ENCODE peak calls at places on chromosome 3, in five cellular contexts. U is transverse colon, F is Peyer's patch, A is tibial nerve, G is A549. M is an unnamed sample.

GRCh38 chr3:149764302-149764701 is 12.0 kb upstream of the COMMD2 start:
- DNase-seq in U (no peak), F (no peak), A (no peak), G (no peak), M (no peak)

GRCh38 chr3:142981108-142981507 is 17.6 kb upstream of the PAQR9 start:
- DNase-seq in A (no peak), G (no peak), F (no peak), U (no peak), M (no peak)

GRCh38 chr3:146159616-146160232 is 1.3 kb downstream of the PLOD2 start:
- DNase-seq in U (no peak), G (no peak), F (no peak), A (no peak), M (no peak)

GRCh38 chr3:126997455-126998038 is 14.6 kb downstream of the PLXNA1 start:
- DNase-seq in A (no peak), U (no peak), G (no peak), F (no peak), M (no peak)

GRCh38 chr3:9142346-9142745 is 107.1 kb downstream of the SRGAP3 start:
- DNase-seq in G (no peak), F (no peak), U (no peak), A (no peak), M (no peak)

GRCh38 chr3:150349314-150350097 is 58.6 kb upstream of the TSC22D2 start:
- DNase-seq in F (no peak), G (no peak), A (peak; percentile 30), U (no peak), M (no peak)

GRCh38 chr3:30628931-30629590 is 22.7 kb downstream of the TGFBR2 start:
- DNase-seq in G (no peak), U (no peak), A (no peak), F (no peak), M (no peak)

GRCh38 chr3:177199206-177199765 is 2.0 kb upstream of the TBL1XR1 start:
- DNase-seq in A (no peak), F (no peak), U (no peak), G (no peak), M (no peak)

GRCh38 chr3:59766165-59766872 is 716.5 kb upstream of the CFAP20DC start:
- DNase-seq in U (no peak), G (no peak), A (no peak), F (no peak), M (no peak)

GRCh38 chr3:30124435-30125390 is 481.7 kb upstream of the TGFBR2 start:
- DNase-seq in U (no peak), A (no peak), F (no peak), G (no peak), M (no peak)

GRCh38 chr3:10377148-10377725 is 56.3 kb upstream of the SEC13 start:
- DNase-seq in A (no peak), U (no peak), G (no peak), F (no peak), M (no peak)

GRCh38 chr3:100230715-100231114 is 30.1 kb upstream of the TBC1D23 start:
- DNase-seq in G (no peak), F (no peak), U (no peak), A (no peak), M (no peak)

GRCh38 chr3:100225193-100225592 is 35.6 kb upstream of the TBC1D23 start:
- DNase-seq in G (no peak), A (no peak), F (no peak), U (no peak), M (no peak)

GRCh38 chr3:100225883-100226282 is 34.9 kb upstream of the TBC1D23 start:
- DNase-seq in F (no peak), U (no peak), A (no peak), G (no peak), M (no peak)

GRCh38 chr3:100231668-100232067 is 29.1 kb upstream of the TBC1D23 start:
- DNase-seq in G (no peak), F (no peak), A (no peak), U (no peak), M (no peak)

GRCh38 chr3:100226712-100227429 is 33.9 kb upstream of the TBC1D23 start:
- DNase-seq in F (no peak), G (no peak), U (no peak), A (no peak), M (no peak)
- H3K27ac ChIP-seq in F (peak overlapping the region; percentile 8), G (no peak overlapping the region), U (peak overlapping the region; percentile 44), A (no peak overlapping the region), M (no peak overlapping the region)

GRCh38 chr3:50267280-50267913 is 1.6 kb upstream of the SEMA3B start:
- DNase-seq in F (no peak), A (peak; percentile 53), G (no peak), U (peak; percentile 79), M (no peak)
- TF ChIP-seq POLR2A in F (peak; percentile 69), A (peak; percentile 62), G (no peak), U (peak; percentile 82), M (peak; percentile 51)

GRCh38 chr3:111956449-111956848 is 22.4 kb upstream of the ABHD10 start:
- DNase-seq in A (no peak), F (no peak), G (no peak), U (no peak), M (no peak)

GRCh38 chr3:111955876-111956275 is 22.9 kb upstream of the ABHD10 start:
- DNase-seq in A (no peak), F (no peak), G (no peak), U (no peak), M (no peak)

GRCh38 chr3:111952866-111953450 is 25.9 kb upstream of the ABHD10 start:
- DNase-seq in G (no peak), F (no peak), A (no peak), U (no peak), M (no peak)

GRCh38 chr3:111954228-111954990 is 24.4 kb upstream of the ABHD10 start:
- DNase-seq in U (no peak), G (no peak), A (no peak), F (no peak), M (no peak)

GRCh38 chr3:111956995-111957736 is 21.7 kb upstream of the ABHD10 start:
- DNase-seq in F (no peak), A (no peak), G (no peak), U (no peak), M (no peak)
- H3K27ac ChIP-seq in F (no peak overlapping the region), A (no peak overlapping the region), G (no peak overlapping the region), U (no peak overlapping the region), M (no peak overlapping the region)

GRCh38 chr3:141430326-141430725 is 56.5 kb upstream of the RASA2 start:
- DNase-seq in A (no peak), F (no peak), U (no peak), G (no peak), M (no peak)

GRCh38 chr3:141429371-141430035 is 57.3 kb upstream of the RASA2 start:
- DNase-seq in U (no peak), F (no peak), A (no peak), G (no peak), M (no peak)

GRCh38 chr3:141434255-141434654 is 52.6 kb upstream of the RASA2 start:
- DNase-seq in A (no peak), F (no peak), U (no peak), G (no peak), M (no peak)

GRCh38 chr3:141432904-141433303 is 53.9 kb upstream of the RASA2 start:
- DNase-seq in U (no peak), G (no peak), A (no peak), F (no peak), M (no peak)

GRCh38 chr3:141431411-141432378 is 55.1 kb upstream of the RASA2 start:
- DNase-seq in G (no peak), U (no peak), F (no peak), A (no peak), M (no peak)
- TF ChIP-seq POLR2A in G (no peak), U (peak; percentile 25), F (no peak), A (no peak), M (no peak)

DNA sequence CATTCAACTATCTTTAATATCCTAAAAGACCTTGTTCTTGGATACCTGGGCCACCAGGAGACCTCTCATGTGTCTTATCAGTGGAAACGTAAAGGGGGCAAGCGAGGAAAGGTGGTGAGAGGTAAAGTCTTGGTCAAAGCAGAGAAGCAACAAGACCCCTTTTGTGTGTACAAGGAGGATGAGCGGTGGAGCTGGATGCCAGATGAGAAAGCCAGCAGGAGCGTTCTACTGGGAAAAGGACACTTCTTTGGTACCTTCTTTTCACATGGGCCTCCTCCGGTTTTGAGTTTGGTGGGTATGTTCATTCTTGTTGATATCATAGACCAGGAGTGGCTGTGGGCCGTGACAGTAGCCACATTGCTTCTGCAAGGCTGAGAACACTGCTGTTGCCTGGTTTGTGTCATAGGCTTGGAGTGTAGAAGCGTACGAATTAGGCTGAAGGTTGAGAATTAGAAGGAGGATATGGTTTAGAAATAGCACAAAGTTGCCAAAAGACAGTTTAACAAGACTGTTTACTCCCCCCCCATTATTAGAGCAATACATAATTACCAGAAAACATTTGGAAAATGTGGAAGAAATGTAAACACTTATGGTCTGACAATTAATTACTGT is 46.8 kb upstream of the VILL start:
- DNase-seq in U (no peak), A (no peak), G (no peak), F (no peak), M (no peak)
- H3K27ac ChIP-seq in U (peak overlapping the region; percentile 77), A (peak overlapping the region; percentile 51), G (no peak overlapping the region), F (peak overlapping the region; percentile 72), M (peak overlapping the region; percentile 83)

GRCh38 chr3:43152649-43153048 is 46.8 kb upstream of the POMGNT2 start:
- DNase-seq in A (no peak), F (no peak), G (no peak), U (no peak), M (no peak)

GRCh38 chr3:43156812-43157455 is 51.1 kb upstream of the POMGNT2 start:
- DNase-seq in G (no peak), F (no peak), A (no peak), U (no peak), M (no peak)

GRCh38 chr3:43155016-43155415 is 49.1 kb upstream of the POMGNT2 start:
- DNase-seq in U (no peak), A (no peak), G (no peak), F (no peak), M (no peak)

GRCh38 chr3:43155464-43156121 is 49.7 kb upstream of the POMGNT2 start:
- DNase-seq in F (no peak), G (peak; percentile 50), U (peak; percentile 49), A (peak; percentile 55), M (no peak)

GRCh38 chr3:43153189-43154083 is 47.6 kb upstream of the POMGNT2 start:
- DNase-seq in A (peak; percentile 36), G (no peak), U (peak; percentile 48), F (no peak), M (no peak)
- TF ChIP-seq POLR2A in A (no peak), G (no peak), U (no peak), F (no peak), M (no peak)

GRCh38 chr3:129025108-129025507 is 24.0 kb downstream of the EFCC1 start:
- DNase-seq in G (no peak), U (no peak), A (no peak), F (no peak), M (no peak)
- H3K27ac ChIP-seq in G (no peak overlapping the region), U (peak overlapping the region; percentile 74), A (no peak overlapping the region), F (peak overlapping the region; percentile 71), M (no peak overlapping the region)

DNA sequence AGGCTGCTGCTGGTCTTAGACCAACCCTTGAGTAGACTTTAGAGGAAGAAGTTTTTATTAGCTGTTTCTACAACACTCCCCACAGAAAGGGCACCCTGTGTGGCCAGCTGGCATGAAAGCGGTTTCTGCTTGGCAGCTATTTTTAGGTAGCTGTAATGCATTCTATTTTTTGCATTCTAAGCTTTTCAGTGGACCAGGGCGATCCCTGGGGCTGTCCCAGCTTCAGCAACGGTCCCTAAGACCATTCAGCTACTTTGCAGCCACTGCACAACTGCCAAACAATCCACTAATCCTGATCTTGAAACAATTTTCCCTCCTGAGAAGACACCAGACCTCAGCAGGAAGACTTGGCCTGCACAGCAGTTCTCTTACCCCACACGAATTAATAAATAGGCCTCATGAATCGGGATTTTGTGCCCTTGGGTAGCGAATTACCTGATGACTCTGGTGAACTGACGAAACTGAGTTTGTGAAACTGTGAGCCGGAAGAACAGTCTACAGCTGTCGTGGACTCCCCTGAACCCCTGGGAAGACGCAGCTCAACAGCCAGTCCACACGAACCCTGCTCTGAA is 14.6 kb upstream of the TFRC start:
- DNase-seq in G (no peak), A (no peak), F (peak; percentile 28), U (peak; percentile 67), M (no peak)
- TF ChIP-seq POLR2A in G (no peak), A (no peak), F (no peak), U (no peak), M (no peak)

M was measured in esophagus squamous epithelium.